ENCODE peak calls at places on chromosomes 5 and 9, in eight cellular contexts. H, C, O, E, F, K, I and Y are unnamed samples.

GRCh38 chr5:64331597-64332277 is 166.1 kb downstream of the RNF180 start:
- DNase-seq in H (no peak), C (no peak), O (no peak), E (no peak), F (no peak), K (no peak), I (peak), Y (no peak)

GRCh38 chr9:100848731-100849130 is 179.8 kb upstream of the PLPPR1 start:
- DNase-seq in H (no peak), C (no peak), O (no peak), E (no peak), F (no peak), K (no peak), I (no peak), Y (no peak)

GRCh38 chr9:131791532-131792254 is 51.8 kb upstream of the RAPGEF1 start:
- DNase-seq in H (no peak), C (no peak), O (no peak), E (no peak), F (no peak), K (no peak), I (no peak), Y (no peak)

GRCh38 chr9:18067553-18068120 is 406.3 kb upstream of the ADAMTSL1 start:
- DNase-seq in H (no peak), C (no peak), O (no peak), E (no peak), F (no peak), K (no peak), I (no peak), Y (no peak)

GRCh38 chr5:54825005-54825404 is 160.4 kb downstream of the ESM1 start:
- DNase-seq in H (no peak), C (peak), O (no peak), E (no peak), F (peak), K (no peak), I (no peak), Y (no peak)

GRCh38 chr5:123438244-123438643 is 15.0 kb upstream of the CEP120 start:
- DNase-seq in H (peak), C (no peak), O (no peak), E (no peak), F (no peak), K (no peak), I (no peak), Y (no peak)

GRCh38 chr9:30140415-30140814 is 2244.0 kb upstream of the ACO1 start:
- DNase-seq in H (no peak), C (no peak), O (no peak), E (no peak), F (no peak), K (no peak), I (no peak), Y (no peak)

GRCh38 chr5:71922584-71923106 is 184.6 kb upstream of the MAP1B start:
- DNase-seq in H (no peak), C (peak), O (no peak), E (no peak), F (peak), K (peak), I (no peak), Y (no peak)

GRCh38 chr5:16983022-16983639 is 47.0 kb upstream of the MYO10 start:
- DNase-seq in H (no peak), C (no peak), O (no peak), E (no peak), F (no peak), K (peak), I (no peak), Y (no peak)

GRCh38 chr9:115837618-115838017 is 316.0 kb upstream of the PAPPA start:
- DNase-seq in H (no peak), C (no peak), O (no peak), E (no peak), F (no peak), K (no peak), I (no peak), Y (no peak)

GRCh38 chr9:1747568-1747967 is 267.6 kb upstream of the SMARCA2 start:
- DNase-seq in H (no peak), C (no peak), O (no peak), E (no peak), F (no peak), K (no peak), I (no peak), Y (peak)

GRCh38 chr9:2093920-2094597 is 78.9 kb downstream of the SMARCA2 start:
- DNase-seq in H (no peak), C (peak), O (no peak), E (no peak), F (peak), K (peak), I (no peak), Y (no peak)

GRCh38 chr5:60916646-60917045 is 28.2 kb downstream of the ERCC8 start:
- DNase-seq in H (no peak), C (peak), O (no peak), E (no peak), F (no peak), K (no peak), I (no peak), Y (no peak)

GRCh38 chr9:132694144-132694543 is 23.9 kb downstream of the GTF3C4 start:
- DNase-seq in H (no peak), C (peak), O (no peak), E (no peak), F (peak), K (no peak), I (no peak), Y (no peak)

GRCh38 chr9:106745457-106745856 is 117.5 kb upstream of the ZNF462 start:
- DNase-seq in H (no peak), C (peak), O (no peak), E (no peak), F (peak), K (no peak), I (no peak), Y (no peak)

GRCh38 chr5:82735160-82735789 is 341.9 kb downstream of the TMEM167A start:
- DNase-seq in H (no peak), C (peak), O (no peak), E (no peak), F (peak), K (peak), I (no peak), Y (no peak)

GRCh38 chr9:105834404-105834803 is 140.1 kb downstream of the TMEM38B start:
- DNase-seq in H (no peak), C (no peak), O (no peak), E (no peak), F (no peak), K (no peak), I (no peak), Y (no peak)